ENCODE peak calls at places on chromosomes 7 and 10, in seven cellular contexts. One of them, this sample, is unnamed.

GRCh38 chr10:97159906-97160305 is 25.9 kb downstream of the SLIT1 start:
- DNase-seq in neuronal stem cell: no peak
- DNase-seq in hepatocyte: no peak
- DNase-seq in MM.1S: no peak
- DNase-seq in IMR-90: no peak
- DNase-seq in aorta: no peak
- DNase-seq in tibial artery: no peak
- DNase-seq in this sample: no peak

GRCh38 chr10:89163265-89163995 is 43.7 kb downstream of the CH25H start:
- DNase-seq in aorta: no peak
- DNase-seq in neuronal stem cell: no peak
- DNase-seq in tibial artery: peak; percentile 64
- DNase-seq in IMR-90: no peak
- DNase-seq in hepatocyte: no peak
- DNase-seq in MM.1S: peak; percentile 96
- DNase-seq in this sample: peak; percentile 20

GRCh38 chr7:142868881-142869415 is 14.1 kb downstream of the EPHB6 start:
- DNase-seq in MM.1S: no peak
- DNase-seq in tibial artery: no peak
- DNase-seq in hepatocyte: no peak
- DNase-seq in neuronal stem cell: no peak
- DNase-seq in IMR-90: no peak
- DNase-seq in aorta: peak; percentile 63
- DNase-seq in this sample: no peak

GRCh38 chr10:113108180-113108835 is 158.3 kb downstream of the TCF7L2 start:
- DNase-seq in aorta: peak; percentile 81
- DNase-seq in MM.1S: no peak
- DNase-seq in IMR-90: no peak
- DNase-seq in neuronal stem cell: peak; percentile 63
- DNase-seq in tibial artery: no peak
- DNase-seq in hepatocyte: no peak
- DNase-seq in this sample: no peak

GRCh38 chr10:134205-134742 is 981 bp upstream of the ZMYND11 start:
- DNase-seq in IMR-90: peak; percentile 6
- DNase-seq in aorta: no peak
- DNase-seq in neuronal stem cell: peak; percentile 26
- DNase-seq in hepatocyte: peak; percentile 17
- DNase-seq in tibial artery: no peak
- DNase-seq in MM.1S: peak; percentile 39
- DNase-seq in this sample: no peak

GRCh38 chr10:121862042-121862441 is 65.8 kb downstream of the ATE1 start:
- DNase-seq in hepatocyte: no peak
- DNase-seq in tibial artery: no peak
- DNase-seq in MM.1S: no peak
- DNase-seq in IMR-90: no peak
- DNase-seq in aorta: no peak
- DNase-seq in neuronal stem cell: no peak
- DNase-seq in this sample: no peak

GRCh38 chr10:69807696-69808095 is 6.0 kb downstream of the COL13A1 start:
- DNase-seq in IMR-90: peak; percentile 45
- DNase-seq in MM.1S: no peak
- DNase-seq in tibial artery: no peak
- DNase-seq in hepatocyte: no peak
- DNase-seq in aorta: no peak
- DNase-seq in neuronal stem cell: no peak
- DNase-seq in this sample: no peak

GRCh38 chr10:64507869-64508609 is 986.8 kb downstream of the REEP3 start:
- DNase-seq in tibial artery: no peak
- DNase-seq in aorta: no peak
- DNase-seq in hepatocyte: no peak
- DNase-seq in IMR-90: no peak
- DNase-seq in neuronal stem cell: no peak
- DNase-seq in MM.1S: no peak
- DNase-seq in this sample: no peak

GRCh38 chr10:88059176-88059575 is 195.8 kb downstream of the PTEN start:
- DNase-seq in neuronal stem cell: no peak
- DNase-seq in IMR-90: no peak
- DNase-seq in MM.1S: no peak
- DNase-seq in tibial artery: no peak
- DNase-seq in hepatocyte: no peak
- DNase-seq in aorta: no peak
- DNase-seq in this sample: no peak

GRCh38 chr7:44631458-44632115 is 25.2 kb downstream of the OGDH start:
- DNase-seq in tibial artery: no peak
- DNase-seq in MM.1S: peak; percentile 78
- DNase-seq in IMR-90: peak; percentile 49
- DNase-seq in hepatocyte: peak; percentile 25
- DNase-seq in neuronal stem cell: no peak
- DNase-seq in aorta: no peak
- DNase-seq in this sample: no peak

GRCh38 chr10:71260622-71261325 is 48.4 kb downstream of the UNC5B start:
- DNase-seq in hepatocyte: peak; percentile 75
- DNase-seq in aorta: peak; percentile 88
- DNase-seq in MM.1S: no peak
- DNase-seq in IMR-90: peak; percentile 96
- DNase-seq in tibial artery: no peak
- DNase-seq in neuronal stem cell: peak; percentile 26
- DNase-seq in this sample: peak; percentile 88

GRCh38 chr10:133012573-133013359 is 70.4 kb upstream of the CFAP46 start:
- DNase-seq in IMR-90: no peak
- DNase-seq in MM.1S: no peak
- DNase-seq in aorta: peak; percentile 85
- DNase-seq in hepatocyte: no peak
- DNase-seq in tibial artery: peak; percentile 79
- DNase-seq in neuronal stem cell: no peak
- DNase-seq in this sample: no peak

GRCh38 chr10:44857363-44858016 is 53.6 kb upstream of the TMEM72 start:
- DNase-seq in MM.1S: peak; percentile 59
- DNase-seq in aorta: peak; percentile 85
- DNase-seq in IMR-90: peak; percentile 84
- DNase-seq in neuronal stem cell: peak; percentile 93
- DNase-seq in tibial artery: peak; percentile 72
- DNase-seq in hepatocyte: peak; percentile 74
- DNase-seq in this sample: peak; percentile 59

GRCh38 chr10:110789604-110790428 is 81.9 kb upstream of the PDCD4 start:
- DNase-seq in hepatocyte: no peak
- DNase-seq in aorta: no peak
- DNase-seq in neuronal stem cell: no peak
- DNase-seq in IMR-90: no peak
- DNase-seq in tibial artery: no peak
- DNase-seq in MM.1S: no peak
- DNase-seq in this sample: no peak

GRCh38 chr10:17951868-17952371 is at the start of gene SLC39A12:
- DNase-seq in hepatocyte: peak; percentile 18
- DNase-seq in tibial artery: no peak
- DNase-seq in aorta: no peak
- DNase-seq in MM.1S: no peak
- DNase-seq in IMR-90: peak; percentile 86
- DNase-seq in neuronal stem cell: no peak
- DNase-seq in this sample: no peak

GRCh38 chr7:103636153-103636552 is 190.1 kb upstream of the SLC26A5 start:
- DNase-seq in aorta: no peak
- DNase-seq in neuronal stem cell: peak; percentile 20
- DNase-seq in IMR-90: peak; percentile 45
- DNase-seq in MM.1S: no peak
- DNase-seq in tibial artery: no peak
- DNase-seq in hepatocyte: no peak
- DNase-seq in this sample: no peak

GRCh38 chr10:71419750-71420149 is 23.0 kb downstream of the CDH23 start:
- DNase-seq in aorta: peak; percentile 34
- DNase-seq in IMR-90: no peak
- DNase-seq in MM.1S: no peak
- DNase-seq in neuronal stem cell: no peak
- DNase-seq in tibial artery: no peak
- DNase-seq in hepatocyte: no peak
- DNase-seq in this sample: no peak

GRCh38 chr7:149444260-149444659 is 16.6 kb downstream of the ZNF777 start:
- DNase-seq in hepatocyte: no peak
- DNase-seq in neuronal stem cell: no peak
- DNase-seq in IMR-90: no peak
- DNase-seq in tibial artery: no peak
- DNase-seq in MM.1S: no peak
- DNase-seq in aorta: no peak
- DNase-seq in this sample: no peak
- H3K36me3 ChIP-seq in hepatocyte: no peaks in the 10 kb centered on the region
- H3K36me3 ChIP-seq in neuronal stem cell: peaks cover 82% of the 10 kb centered on the region
- H3K36me3 ChIP-seq in IMR-90: peaks cover 39% of the 10 kb centered on the region
- H3K36me3 ChIP-seq in tibial artery: peaks cover 31% of the 10 kb centered on the region
- H3K36me3 ChIP-seq in MM.1S: peaks cover 5% of the 10 kb centered on the region
- H3K36me3 ChIP-seq in aorta: peaks cover 4% of the 10 kb centered on the region
- H3K36me3 ChIP-seq in this sample: no peaks in the 10 kb centered on the region

GRCh38 chr10:22628309-22628708 is 86.1 kb downstream of the PIP4K2A start:
- DNase-seq in neuronal stem cell: no peak
- DNase-seq in MM.1S: no peak
- DNase-seq in tibial artery: no peak
- DNase-seq in hepatocyte: no peak
- DNase-seq in IMR-90: no peak
- DNase-seq in aorta: no peak
- DNase-seq in this sample: no peak
- H3K4me1 ChIP-seq in neuronal stem cell: peaks cover 41% of the 10 kb centered on the region
- H3K4me1 ChIP-seq in MM.1S: peaks cover 33% of the 10 kb centered on the region
- H3K4me1 ChIP-seq in tibial artery: peaks cover 13% of the 10 kb centered on the region
- H3K4me1 ChIP-seq in hepatocyte: peaks cover 27% of the 10 kb centered on the region
- H3K4me1 ChIP-seq in IMR-90: peaks cover 16% of the 10 kb centered on the region
- H3K4me1 ChIP-seq in aorta: peaks cover 1% of the 10 kb centered on the region
- H3K4me1 ChIP-seq in this sample: no peaks in the 10 kb centered on the region

GRCh38 chr10:24596531-24596930 is 127.2 kb downstream of the ARHGAP21 start:
- DNase-seq in aorta: no peak
- DNase-seq in hepatocyte: no peak
- DNase-seq in tibial artery: no peak
- DNase-seq in neuronal stem cell: no peak
- DNase-seq in IMR-90: no peak
- DNase-seq in MM.1S: no peak
- DNase-seq in this sample: no peak
- H3K36me3 ChIP-seq in aorta: peaks cover 4% of the 10 kb centered on the region
- H3K36me3 ChIP-seq in hepatocyte: no peaks in the 10 kb centered on the region
- H3K36me3 ChIP-seq in tibial artery: peaks cover 87% of the 10 kb centered on the region
- H3K36me3 ChIP-seq in neuronal stem cell: peaks cover 100% of the 10 kb centered on the region
- H3K36me3 ChIP-seq in IMR-90: peaks cover 43% of the 10 kb centered on the region
- H3K36me3 ChIP-seq in MM.1S: no peaks in the 10 kb centered on the region
- H3K36me3 ChIP-seq in this sample: no peaks in the 10 kb centered on the region

GRCh38 chr7:18529213-18529612 is 33.7 kb downstream of the HDAC9 start:
- DNase-seq in aorta: no peak
- DNase-seq in tibial artery: no peak
- DNase-seq in MM.1S: no peak
- DNase-seq in hepatocyte: no peak
- DNase-seq in IMR-90: no peak
- DNase-seq in neuronal stem cell: no peak
- DNase-seq in this sample: no peak
- H3K4me1 ChIP-seq in aorta: peaks cover 1% of the 10 kb centered on the region
- H3K4me1 ChIP-seq in tibial artery: peaks cover under 1% of the 10 kb centered on the region
- H3K4me1 ChIP-seq in MM.1S: no peaks in the 10 kb centered on the region
- H3K4me1 ChIP-seq in hepatocyte: no peaks in the 10 kb centered on the region
- H3K4me1 ChIP-seq in IMR-90: peaks cover 2% of the 10 kb centered on the region
- H3K4me1 ChIP-seq in neuronal stem cell: no peaks in the 10 kb centered on the region
- H3K4me1 ChIP-seq in this sample: no peaks in the 10 kb centered on the region

GRCh38 chr7:23524473-23524872 is 7.3 kb downstream of the TRA2A start:
- DNase-seq in neuronal stem cell: no peak
- DNase-seq in MM.1S: no peak
- DNase-seq in IMR-90: no peak
- DNase-seq in tibial artery: no peak
- DNase-seq in aorta: no peak
- DNase-seq in hepatocyte: no peak
- DNase-seq in this sample: no peak

GRCh38 chr7:23520582-23520981 is 11.2 kb downstream of the TRA2A start:
- DNase-seq in hepatocyte: no peak
- DNase-seq in neuronal stem cell: no peak
- DNase-seq in MM.1S: no peak
- DNase-seq in aorta: no peak
- DNase-seq in IMR-90: no peak
- DNase-seq in tibial artery: no peak
- DNase-seq in this sample: no peak

GRCh38 chr7:23529262-23529859 is 2.4 kb downstream of the TRA2A start:
- DNase-seq in IMR-90: no peak
- DNase-seq in hepatocyte: no peak
- DNase-seq in MM.1S: no peak
- DNase-seq in neuronal stem cell: no peak
- DNase-seq in aorta: no peak
- DNase-seq in tibial artery: no peak
- DNase-seq in this sample: no peak

DNA sequence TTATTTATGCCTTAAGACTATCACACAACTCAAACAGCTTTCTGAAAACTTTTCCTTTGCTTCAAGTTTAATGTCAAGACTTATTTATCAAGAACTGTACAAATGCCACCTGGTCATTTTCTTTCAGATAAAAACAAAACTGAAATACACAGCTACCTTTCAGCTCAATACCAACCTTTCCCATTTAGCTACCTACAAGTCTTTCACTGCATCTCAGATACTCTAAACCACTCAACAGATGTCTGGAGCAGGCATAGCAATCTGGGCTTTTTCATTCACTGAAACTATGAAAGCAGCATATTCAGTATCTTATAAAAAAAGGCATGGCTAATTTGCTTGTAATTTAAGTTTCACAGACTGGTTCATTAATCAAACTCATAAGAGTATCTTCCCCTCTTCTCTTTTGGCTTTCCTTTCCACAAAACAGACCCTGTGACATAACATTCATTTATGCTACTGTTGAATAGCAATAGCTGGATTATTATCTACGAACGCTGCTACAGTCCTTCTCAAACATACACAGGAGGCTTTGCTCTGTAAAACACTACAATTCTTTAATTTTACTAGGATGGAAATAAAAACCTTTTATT is 8.2 kb downstream of the TRA2A start:
- DNase-seq in IMR-90: no peak
- DNase-seq in hepatocyte: no peak
- DNase-seq in tibial artery: no peak
- DNase-seq in MM.1S: peak; percentile 76
- DNase-seq in aorta: no peak
- DNase-seq in neuronal stem cell: no peak
- DNase-seq in this sample: no peak
- H3K36me3 ChIP-seq in IMR-90: peaks cover 24% of the 10 kb centered on the region
- H3K36me3 ChIP-seq in hepatocyte: no peaks in the 10 kb centered on the region
- H3K36me3 ChIP-seq in tibial artery: peaks cover 31% of the 10 kb centered on the region
- H3K36me3 ChIP-seq in MM.1S: peaks cover 27% of the 10 kb centered on the region
- H3K36me3 ChIP-seq in aorta: peaks cover 1% of the 10 kb centered on the region
- H3K36me3 ChIP-seq in neuronal stem cell: peaks cover 92% of the 10 kb centered on the region
- H3K36me3 ChIP-seq in this sample: no peaks in the 10 kb centered on the region

This sample was measured in uterus.